ENCODE peak calls at places on chromosomes 2 and 18, in seven cellular contexts. G, H, N, X, M, P and B are unnamed samples.

GRCh38 chr2:127185093-127185492 is 35.0 kb downstream of the CYP27C1 start:
- DNase-seq in G (no peak), H (peak; percentile 59), N (no peak), X (no peak), M (no peak), P (no peak), B (peak; percentile 69)

GRCh38 chr2:19857806-19858205 is 44.0 kb downstream of the TTC32 start:
- DNase-seq in G (no peak), H (no peak), N (no peak), X (no peak), M (no peak), P (no peak), B (no peak)

GRCh38 chr2:32922466-32922865 is 24.3 kb upstream of the LTBP1 start:
- DNase-seq in G (no peak), H (no peak), N (no peak), X (no peak), M (no peak), P (no peak), B (no peak)

GRCh38 chr2:170812716-170813585 is 3.7 kb upstream of the GAD1 start:
- DNase-seq in G (peak; percentile 67), H (no peak), N (peak; percentile 56), X (no peak), M (peak; percentile 16), P (peak; percentile 93), B (no peak)

GRCh38 chr2:96799623-96799935 is 16.5 kb upstream of the CNNM3 start:
- DNase-seq in G (no peak), H (no peak), N (no peak), X (no peak), M (no peak), P (no peak), B (peak; percentile 54)

GRCh38 chr2:66445781-66446177 is 10.9 kb downstream of the MEIS1 start:
- DNase-seq in G (no peak), H (no peak), N (no peak), X (no peak), M (no peak), P (peak; percentile 53), B (no peak)

GRCh38 chr2:20452551-20452950 is 5.7 kb downstream of the RHOB start:
- DNase-seq in G (no peak), H (peak; percentile 21), N (no peak), X (no peak), M (no peak), P (peak; percentile 67), B (peak; percentile 43)

GRCh38 chr2:55011741-55012574 is 38.3 kb downstream of the RTN4 start:
- DNase-seq in G (no peak), H (no peak), N (no peak), X (no peak), M (no peak), P (no peak), B (no peak)

GRCh38 chr2:218876562-218877219 is 4.0 kb upstream of the WNT10A start:
- DNase-seq in G (peak; percentile 84), H (peak; percentile 88), N (peak; percentile 20), X (peak; percentile 47), M (no peak), P (peak; percentile 66), B (peak; percentile 85)

GRCh38 chr18:3294435-3295080 is 32.6 kb downstream of the MYL12B start:
- DNase-seq in G (no peak), H (no peak), N (peak; percentile 10), X (no peak), M (no peak), P (peak; percentile 39), B (no peak)

GRCh38 chr2:28088970-28089369 is 198.4 kb downstream of the BABAM2 start:
- DNase-seq in G (no peak), H (no peak), N (no peak), X (no peak), M (no peak), P (no peak), B (no peak)

GRCh38 chr2:201796478-201796865 is 9.9 kb upstream of the CDK15 start:
- DNase-seq in G (no peak), H (no peak), N (no peak), X (no peak), M (no peak), P (no peak), B (no peak)

GRCh38 chr2:192145496-192145895 is 49.2 kb downstream of the TMEFF2 start:
- DNase-seq in G (no peak), H (no peak), N (no peak), X (no peak), M (no peak), P (no peak), B (no peak)

GRCh38 chr2:240184198-240184590 is 43.7 kb upstream of the OTOS start:
- DNase-seq in G (no peak), H (peak; percentile 39), N (no peak), X (no peak), M (no peak), P (no peak), B (peak; percentile 46)